ENCODE peak calls at places on chromosomes 16 and 17, in eight cellular contexts. S, F, I, K, E, A, O and X are unnamed samples.

GRCh38 chr16:9761870-9762269 is 420.4 kb downstream of the GRIN2A start:
- DNase-seq in E (no peak), K (no peak), I (no peak), A (no peak), S (no peak), O (no peak), F (no peak), X (no peak)

GRCh38 chr17:78783711-78784396 is 1.8 kb upstream of the CYTH1 start:
- DNase-seq in I (no peak), S (no peak), F (no peak), K (no peak), E (no peak), O (no peak), A (no peak), X (no peak)

GRCh38 chr16:67805718-67806427 is 487 bp downstream of the RANBP10 start:
- DNase-seq in E (no peak), I (no peak), S (no peak), O (no peak), F (peak), A (no peak), K (no peak), X (no peak)

GRCh38 chr16:66871840-66872239 is 8.5 kb upstream of the PDP2 start:
- DNase-seq in O (no peak), I (no peak), A (no peak), K (no peak), F (no peak), S (no peak), E (no peak), X (no peak)

GRCh38 chr16:58462997-58463891 is 36.7 kb upstream of the NDRG4 start:
- DNase-seq in E (peak), O (no peak), K (no peak), A (no peak), F (no peak), S (peak), I (no peak), X (peak)

GRCh38 chr16:72554935-72555334 is 383.0 kb upstream of the PMFBP1 start:
- DNase-seq in I (no peak), A (peak), S (no peak), F (no peak), O (no peak), E (no peak), K (no peak), X (no peak)

GRCh38 chr16:19853973-19854876 is 30.4 kb downstream of the GPRC5B start:
- DNase-seq in S (no peak), A (no peak), I (no peak), K (no peak), F (no peak), E (no peak), O (no peak), X (no peak)

GRCh38 chr16:55703003-55704001 is 47.5 kb downstream of the SLC6A2 start:
- DNase-seq in S (no peak), F (peak), A (peak), E (no peak), O (no peak), I (no peak), K (peak), X (no peak)

GRCh38 chr17:56064506-56064905 is 88.8 kb upstream of the ANKFN1 start:
- DNase-seq in K (no peak), A (no peak), E (no peak), O (no peak), F (no peak), S (no peak), I (no peak), X (no peak)

GRCh38 chr16:11100239-11100750 is 155.7 kb downstream of the SOCS1 start:
- DNase-seq in O (peak), F (peak), E (peak), K (peak), I (peak), S (no peak), A (peak), X (no peak)

GRCh38 chr16:17417740-17418139 is 53.0 kb downstream of the XYLT1 start:
- DNase-seq in K (no peak), S (no peak), O (no peak), E (no peak), A (no peak), F (no peak), I (no peak), X (no peak)

GRCh38 chr16:11078812-11079459 is 134.6 kb downstream of the CLEC16A start:
- DNase-seq in S (no peak), E (peak), K (peak), O (peak), F (peak), A (peak), I (peak), X (no peak)

GRCh38 chr17:75181110-75181509 is 1.6 kb downstream of the SUMO2 start:
- DNase-seq in F (no peak), I (no peak), A (no peak), O (no peak), S (no peak), E (no peak), K (no peak), X (no peak)

GRCh38 chr17:71440513-71440912 is 680.3 kb upstream of the SOX9 start:
- DNase-seq in F (no peak), O (no peak), E (no peak), A (peak), K (no peak), I (no peak), S (no peak), X (no peak)

GRCh38 chr16:79893445-79893844 is 292.9 kb upstream of the MAF start:
- DNase-seq in K (no peak), S (no peak), A (no peak), E (no peak), I (no peak), O (no peak), F (no peak), X (no peak)

GRCh38 chr16:89095401-89095974 is 1.8 kb downstream of the ACSF3 start:
- DNase-seq in S (no peak), E (no peak), K (no peak), O (no peak), F (no peak), A (no peak), I (no peak), X (no peak)

GRCh38 chr17:263773-264172 is 82.3 kb upstream of the DOC2B start:
- DNase-seq in A (no peak), I (peak), E (peak), S (no peak), O (no peak), K (no peak), F (no peak), X (no peak)

GRCh38 chr16:9495824-9496223 is 404.4 kb downstream of the HAPSTR1 start:
- DNase-seq in S (no peak), O (no peak), K (no peak), E (no peak), A (no peak), I (no peak), F (no peak), X (no peak)

GRCh38 chr17:250487-251300 is 69.2 kb upstream of the DOC2B start:
- DNase-seq in S (no peak), A (no peak), E (no peak), F (no peak), K (no peak), I (no peak), O (no peak), X (no peak)

GRCh38 chr16:24683250-24683649 is 46.2 kb upstream of the TNRC6A start:
- DNase-seq in O (no peak), A (no peak), I (no peak), E (no peak), K (no peak), F (no peak), S (no peak), X (no peak)
- TF ChIP-seq POLR2A in O (no peak), A (no peak), I (no peak), E (no peak), K (no peak), F (no peak), S (no peak), X (no peak)

GRCh38 chr16:69310479-69311114 is 553 bp upstream of the VPS4A start:
- DNase-seq in O (no peak), I (no peak), S (no peak), E (no peak), F (no peak), K (no peak), A (no peak), X (no peak)
- TF ChIP-seq POLR2A in O (no peak), I (no peak), S (peak), E (no peak), F (no peak), K (no peak), A (no peak), X (peak)

GRCh38 chr17:72576289-72576759 is 455.5 kb downstream of the SOX9 start:
- DNase-seq in E (no peak), A (no peak), S (no peak), O (no peak), I (no peak), K (no peak), F (no peak), X (no peak)

GRCh38 chr17:72578817-72579470 is 458.1 kb downstream of the SOX9 start:
- DNase-seq in E (no peak), F (no peak), K (no peak), I (no peak), A (no peak), S (no peak), O (no peak), X (no peak)

GRCh38 chr17:72574675-72575510 is 454.1 kb downstream of the SOX9 start:
- DNase-seq in I (no peak), O (no peak), F (no peak), S (no peak), E (no peak), A (no peak), K (no peak), X (no peak)

GRCh38 chr17:72572604-72573491 is 452.0 kb downstream of the SOX9 start:
- DNase-seq in I (no peak), F (no peak), K (no peak), E (no peak), S (no peak), A (peak), O (no peak), X (no peak)

DNA sequence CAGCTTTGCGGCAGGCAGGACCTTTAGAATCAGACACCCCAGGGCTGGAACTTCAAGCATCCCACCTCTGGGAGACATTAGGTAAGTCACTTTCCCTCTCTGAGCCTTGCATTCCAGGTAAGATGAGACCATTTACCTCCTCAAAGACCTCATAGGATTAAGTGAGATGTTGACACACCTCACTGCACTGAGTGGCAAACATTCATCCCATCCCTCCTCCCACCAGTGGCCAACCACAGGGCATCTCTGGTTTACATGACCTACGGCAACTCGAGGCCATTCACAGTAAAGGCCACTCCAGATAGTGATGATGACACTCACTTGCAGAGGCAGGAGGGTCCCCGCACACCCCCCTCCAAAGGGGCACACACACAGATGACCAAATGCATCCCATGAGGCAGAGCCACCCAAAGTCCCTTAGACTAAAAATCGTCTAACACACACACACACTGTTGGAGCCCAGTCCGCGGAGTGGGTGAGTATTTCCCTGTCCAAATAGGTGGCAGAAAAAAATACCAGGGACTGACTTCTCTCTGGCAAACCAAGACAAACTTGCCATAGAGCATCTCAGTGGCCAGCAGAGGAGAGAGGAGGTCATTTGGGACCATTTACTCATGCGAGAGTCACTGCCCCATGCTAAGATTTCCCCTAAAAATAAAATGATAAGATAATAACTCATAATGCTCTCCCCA is 454.9 kb downstream of the SOX9 start:
- DNase-seq in S (no peak), I (no peak), E (no peak), F (no peak), K (no peak), O (no peak), A (no peak), X (no peak)
- TF ChIP-seq POLR2A in S (no peak), I (no peak), E (no peak), F (no peak), K (no peak), O (no peak), A (no peak), X (no peak)

GRCh38 chr17:64343071-64343774 is 47.4 kb downstream of the PECAM1 start:
- DNase-seq in F (no peak), O (no peak), A (no peak), K (no peak), E (no peak), S (no peak), I (no peak), X (no peak)

GRCh38 chr17:64340557-64340956 is 50.1 kb downstream of the PECAM1 start:
- DNase-seq in F (no peak), I (no peak), A (no peak), S (no peak), O (no peak), E (no peak), K (no peak), X (no peak)

GRCh38 chr17:64345691-64346376 is 44.8 kb downstream of the PECAM1 start:
- DNase-seq in K (no peak), E (peak), O (no peak), I (no peak), S (no peak), A (no peak), F (no peak), X (no peak)

GRCh38 chr17:64341181-64341580 is 49.5 kb downstream of the PECAM1 start:
- DNase-seq in E (no peak), A (no peak), S (no peak), F (no peak), K (no peak), I (no peak), O (no peak), X (no peak)

GRCh38 chr17:64343833-64344637 is 46.6 kb downstream of the PECAM1 start:
- DNase-seq in S (no peak), I (peak), A (peak), E (peak), K (peak), F (peak), O (peak), X (no peak)
- TF ChIP-seq POLR2A in S (no peak), I (no peak), A (no peak), E (no peak), K (no peak), F (no peak), O (no peak), X (no peak)

GRCh38 chr17:57937492-57937891 is 17.7 kb downstream of the CUEDC1 start:
- DNase-seq in F (no peak), K (no peak), I (no peak), E (no peak), A (no peak), S (no peak), O (no peak), X (no peak)
- TF ChIP-seq POLR2A in F (no peak), K (no peak), I (no peak), E (no peak), A (no peak), S (no peak), O (no peak), X (no peak)